ENCODE peak calls at places on chromosome 19, in six cellular contexts. One of them, this sample, is unnamed.

GRCh38 chr19:604355-604754 is 14.7 kb downstream of the HCN2 start:
- DNase-seq in fibroblast of pulmonary artery: no peak
- DNase-seq in type B pancreatic cell: no peak
- DNase-seq in posterior vena cava: no peak
- DNase-seq in amygdala: no peak
- DNase-seq in SW 1271: no peak
- DNase-seq in this sample: no peak

GRCh38 chr19:10800488-10800887 is 35.5 kb downstream of the TMED1 start:
- DNase-seq in fibroblast of pulmonary artery: peak; percentile 58
- DNase-seq in type B pancreatic cell: no peak
- DNase-seq in posterior vena cava: no peak
- DNase-seq in amygdala: no peak
- DNase-seq in SW 1271: no peak
- DNase-seq in this sample: no peak

GRCh38 chr19:6047741-6048231 is 62.5 kb downstream of the RFX2 start:
- DNase-seq in fibroblast of pulmonary artery: peak; percentile 56
- DNase-seq in type B pancreatic cell: peak; percentile 61
- DNase-seq in posterior vena cava: peak; percentile 44
- DNase-seq in amygdala: no peak
- DNase-seq in SW 1271: peak; percentile 33
- DNase-seq in this sample: peak; percentile 37

GRCh38 chr19:46474211-46474610 is 2.8 kb upstream of the PNMA8A start:
- DNase-seq in fibroblast of pulmonary artery: no peak
- DNase-seq in type B pancreatic cell: no peak
- DNase-seq in posterior vena cava: no peak
- DNase-seq in amygdala: no peak
- DNase-seq in SW 1271: no peak
- DNase-seq in this sample: peak; percentile 35

GRCh38 chr19:16442386-16443276 is 29.1 kb downstream of the EPS15L1 start:
- DNase-seq in fibroblast of pulmonary artery: no peak
- DNase-seq in type B pancreatic cell: no peak
- DNase-seq in posterior vena cava: no peak
- DNase-seq in amygdala: no peak
- DNase-seq in SW 1271: no peak
- DNase-seq in this sample: no peak

GRCh38 chr19:55165952-55166529 is 372 bp downstream of the DNAAF3 start:
- DNase-seq in fibroblast of pulmonary artery: peak; percentile 84
- DNase-seq in type B pancreatic cell: no peak
- DNase-seq in posterior vena cava: no peak
- DNase-seq in amygdala: peak; percentile 69
- DNase-seq in SW 1271: peak; percentile 89
- DNase-seq in this sample: peak; percentile 84

GRCh38 chr19:29630661-29631060 is 24.6 kb downstream of the POP4 start:
- DNase-seq in fibroblast of pulmonary artery: no peak
- DNase-seq in type B pancreatic cell: no peak
- DNase-seq in posterior vena cava: no peak
- DNase-seq in amygdala: no peak
- DNase-seq in SW 1271: no peak
- DNase-seq in this sample: no peak

GRCh38 chr19:16193466-16193865 is 4.2 kb upstream of the AP1M1 start:
- DNase-seq in fibroblast of pulmonary artery: no peak
- DNase-seq in type B pancreatic cell: no peak
- DNase-seq in posterior vena cava: peak; percentile 28
- DNase-seq in amygdala: no peak
- DNase-seq in SW 1271: no peak
- DNase-seq in this sample: no peak

GRCh38 chr19:46841458-46842083 is 9.1 kb downstream of the AP2S1 start:
- DNase-seq in fibroblast of pulmonary artery: peak; percentile 68
- DNase-seq in type B pancreatic cell: no peak
- DNase-seq in posterior vena cava: peak; percentile 91
- DNase-seq in amygdala: no peak
- DNase-seq in SW 1271: no peak
- DNase-seq in this sample: peak; percentile 93

GRCh38 chr19:17582613-17583012 is 27.2 kb downstream of the COLGALT1 start:
- DNase-seq in fibroblast of pulmonary artery: no peak
- DNase-seq in type B pancreatic cell: no peak
- DNase-seq in posterior vena cava: no peak
- DNase-seq in amygdala: no peak
- DNase-seq in SW 1271: no peak
- DNase-seq in this sample: no peak

GRCh38 chr19:8899356-8899755 is 67.2 kb downstream of the MBD3L1 start:
- DNase-seq in fibroblast of pulmonary artery: no peak
- DNase-seq in type B pancreatic cell: no peak
- DNase-seq in posterior vena cava: no peak
- DNase-seq in amygdala: no peak
- DNase-seq in SW 1271: no peak
- DNase-seq in this sample: no peak

GRCh38 chr19:51296331-51297093 is 14.9 kb upstream of the IGLON5 start:
- DNase-seq in fibroblast of pulmonary artery: no peak
- DNase-seq in type B pancreatic cell: no peak
- DNase-seq in posterior vena cava: no peak
- DNase-seq in amygdala: no peak
- DNase-seq in SW 1271: no peak
- DNase-seq in this sample: no peak

GRCh38 chr19:10137751-10138682 is 18.3 kb upstream of the EIF3G start:
- DNase-seq in fibroblast of pulmonary artery: no peak
- DNase-seq in type B pancreatic cell: no peak
- DNase-seq in posterior vena cava: no peak
- DNase-seq in amygdala: peak; percentile 59
- DNase-seq in SW 1271: no peak
- DNase-seq in this sample: no peak

GRCh38 chr19:16216744-16217670 is 19.3 kb downstream of the AP1M1 start:
- DNase-seq in fibroblast of pulmonary artery: no peak
- DNase-seq in type B pancreatic cell: no peak
- DNase-seq in posterior vena cava: no peak
- DNase-seq in amygdala: no peak
- DNase-seq in SW 1271: no peak
- DNase-seq in this sample: peak; percentile 52

GRCh38 chr19:35349614-35350521 is 2.2 kb downstream of the FFAR1 start:
- DNase-seq in fibroblast of pulmonary artery: no peak
- DNase-seq in type B pancreatic cell: peak; percentile 66
- DNase-seq in posterior vena cava: peak; percentile 79
- DNase-seq in amygdala: no peak
- DNase-seq in SW 1271: no peak
- DNase-seq in this sample: peak; percentile 66

GRCh38 chr19:35114656-35115537 is 726 bp upstream of the FXYD3 start:
- DNase-seq in fibroblast of pulmonary artery: peak; percentile 57
- DNase-seq in type B pancreatic cell: peak; percentile 85
- DNase-seq in posterior vena cava: peak; percentile 90
- DNase-seq in amygdala: peak; percentile 89
- DNase-seq in SW 1271: peak; percentile 10
- DNase-seq in this sample: no peak

GRCh38 chr19:32343550-32344262 is 1.7 kb upstream of the ZNF507 start:
- DNase-seq in fibroblast of pulmonary artery: no peak
- DNase-seq in type B pancreatic cell: no peak
- DNase-seq in posterior vena cava: no peak
- DNase-seq in amygdala: no peak
- DNase-seq in SW 1271: no peak
- DNase-seq in this sample: no peak

GRCh38 chr19:8498295-8498694 is 4.1 kb downstream of the PRAM1 start:
- DNase-seq in fibroblast of pulmonary artery: no peak
- DNase-seq in type B pancreatic cell: no peak
- DNase-seq in posterior vena cava: no peak
- DNase-seq in amygdala: no peak
- DNase-seq in SW 1271: no peak
- DNase-seq in this sample: no peak

GRCh38 chr19:18999896-19000620 is 33.3 kb downstream of the SUGP2 start:
- DNase-seq in fibroblast of pulmonary artery: peak; percentile 35
- DNase-seq in type B pancreatic cell: no peak
- DNase-seq in posterior vena cava: no peak
- DNase-seq in amygdala: no peak
- DNase-seq in SW 1271: no peak
- DNase-seq in this sample: no peak

GRCh38 chr19:49949735-49950589 is 11.0 kb downstream of the SIGLEC11 start:
- DNase-seq in fibroblast of pulmonary artery: no peak
- DNase-seq in type B pancreatic cell: no peak
- DNase-seq in posterior vena cava: peak; percentile 37
- DNase-seq in amygdala: no peak
- DNase-seq in SW 1271: no peak
- DNase-seq in this sample: peak; percentile 44

GRCh38 chr19:38402623-38402966 is 298 bp upstream of the FAM98C start:
- DNase-seq in fibroblast of pulmonary artery: no peak
- DNase-seq in type B pancreatic cell: no peak
- DNase-seq in posterior vena cava: no peak
- DNase-seq in amygdala: no peak
- DNase-seq in SW 1271: no peak
- DNase-seq in this sample: no peak

GRCh38 chr19:54307389-54307788 is 5.6 kb downstream of the LILRA5 start:
- DNase-seq in fibroblast of pulmonary artery: no peak
- DNase-seq in type B pancreatic cell: peak; percentile 40
- DNase-seq in posterior vena cava: peak; percentile 42
- DNase-seq in amygdala: no peak
- DNase-seq in SW 1271: no peak
- DNase-seq in this sample: no peak

GRCh38 chr19:53906211-53907192 is 2.6 kb upstream of the CACNG7 start:
- DNase-seq in fibroblast of pulmonary artery: peak; percentile 21
- DNase-seq in type B pancreatic cell: no peak
- DNase-seq in posterior vena cava: peak; percentile 89
- DNase-seq in amygdala: peak; percentile 48
- DNase-seq in SW 1271: peak; percentile 19
- DNase-seq in this sample: peak; percentile 75

GRCh38 chr19:29890392-29890791 is 51.6 kb upstream of the URI1 start:
- DNase-seq in fibroblast of pulmonary artery: no peak
- DNase-seq in type B pancreatic cell: no peak
- DNase-seq in posterior vena cava: no peak
- DNase-seq in amygdala: no peak
- DNase-seq in SW 1271: no peak
- DNase-seq in this sample: no peak

GRCh38 chr19:15836595-15837398 is 21.3 kb upstream of the OR10H1 start:
- DNase-seq in fibroblast of pulmonary artery: peak; percentile 91
- DNase-seq in type B pancreatic cell: no peak
- DNase-seq in posterior vena cava: peak; percentile 99
- DNase-seq in amygdala: peak; percentile 95
- DNase-seq in SW 1271: peak; percentile 96
- DNase-seq in this sample: peak; percentile 98

GRCh38 chr19:18700501-18701249 is 17.2 kb downstream of the CRTC1 start:
- DNase-seq in fibroblast of pulmonary artery: peak; percentile 37
- DNase-seq in type B pancreatic cell: no peak
- DNase-seq in posterior vena cava: peak; percentile 93
- DNase-seq in amygdala: peak; percentile 53
- DNase-seq in SW 1271: no peak
- DNase-seq in this sample: peak; percentile 94